ENCODE peak calls at places on chromosomes 11 and 22, in eight cellular contexts. One of them, this sample, is unnamed.

GRCh38 chr22:49004484-49005399 is 822.9 kb downstream of the BRD1 start:
- DNase-seq in fibroblast of lung: no peak
- DNase-seq in tibial artery: peak
- DNase-seq in lower lobe of right lung: no peak
- DNase-seq in astrocyte: no peak
- DNase-seq in endothelial cell: no peak
- DNase-seq in DND-41: no peak
- DNase-seq in upper lobe of left lung: no peak
- DNase-seq in this sample: no peak

GRCh38 chr11:62682518-62682917 is 3.6 kb upstream of the UBXN1 start:
- DNase-seq in fibroblast of lung: no peak
- DNase-seq in tibial artery: no peak
- DNase-seq in lower lobe of right lung: no peak
- DNase-seq in astrocyte: no peak
- DNase-seq in endothelial cell: no peak
- DNase-seq in DND-41: no peak
- DNase-seq in upper lobe of left lung: no peak
- DNase-seq in this sample: no peak

GRCh38 chr11:12524865-12525264 is 147.5 kb downstream of the PARVA start:
- DNase-seq in fibroblast of lung: no peak
- DNase-seq in tibial artery: peak
- DNase-seq in lower lobe of right lung: no peak
- DNase-seq in astrocyte: no peak
- DNase-seq in endothelial cell: no peak
- DNase-seq in DND-41: no peak
- DNase-seq in upper lobe of left lung: no peak
- DNase-seq in this sample: no peak

GRCh38 chr11:61827573-61828378 is at the start of gene FADS2:
- DNase-seq in fibroblast of lung: peak
- DNase-seq in tibial artery: peak
- DNase-seq in lower lobe of right lung: peak
- DNase-seq in astrocyte: peak
- DNase-seq in endothelial cell: peak
- DNase-seq in DND-41: peak
- DNase-seq in upper lobe of left lung: peak
- DNase-seq in this sample: peak

GRCh38 chr11:62458212-62459002 is 39.6 kb downstream of the SCGB1A1 start:
- DNase-seq in fibroblast of lung: no peak
- DNase-seq in tibial artery: no peak
- DNase-seq in lower lobe of right lung: no peak
- DNase-seq in astrocyte: no peak
- DNase-seq in endothelial cell: no peak
- DNase-seq in DND-41: no peak
- DNase-seq in upper lobe of left lung: no peak
- DNase-seq in this sample: no peak

GRCh38 chr22:29202231-29203192 is 3.2 kb upstream of the EMID1 start:
- DNase-seq in fibroblast of lung: peak
- DNase-seq in tibial artery: peak
- DNase-seq in lower lobe of right lung: peak
- DNase-seq in astrocyte: peak
- DNase-seq in endothelial cell: peak
- DNase-seq in DND-41: peak
- DNase-seq in upper lobe of left lung: peak
- DNase-seq in this sample: no peak

GRCh38 chr11:68683952-68684384 is 376 bp upstream of the GAL start:
- DNase-seq in fibroblast of lung: no peak
- DNase-seq in tibial artery: no peak
- DNase-seq in lower lobe of right lung: no peak
- DNase-seq in astrocyte: no peak
- DNase-seq in endothelial cell: no peak
- DNase-seq in DND-41: no peak
- DNase-seq in upper lobe of left lung: no peak
- DNase-seq in this sample: no peak

GRCh38 chr11:110182886-110183285 is 89.7 kb downstream of the ZC3H12C start:
- DNase-seq in fibroblast of lung: peak
- DNase-seq in tibial artery: no peak
- DNase-seq in lower lobe of right lung: no peak
- DNase-seq in astrocyte: peak
- DNase-seq in endothelial cell: no peak
- DNase-seq in DND-41: no peak
- DNase-seq in upper lobe of left lung: no peak
- DNase-seq in this sample: no peak

GRCh38 chr11:35121326-35121865 is 17.6 kb upstream of the CD44 start:
- DNase-seq in fibroblast of lung: no peak
- DNase-seq in tibial artery: no peak
- DNase-seq in lower lobe of right lung: no peak
- DNase-seq in astrocyte: no peak
- DNase-seq in endothelial cell: no peak
- DNase-seq in DND-41: no peak
- DNase-seq in upper lobe of left lung: no peak
- DNase-seq in this sample: no peak

GRCh38 chr11:130213979-130214281 is 54.3 kb downstream of the ST14 start:
- DNase-seq in fibroblast of lung: no peak
- DNase-seq in tibial artery: no peak
- DNase-seq in lower lobe of right lung: no peak
- DNase-seq in astrocyte: no peak
- DNase-seq in endothelial cell: no peak
- DNase-seq in DND-41: no peak
- DNase-seq in upper lobe of left lung: no peak
- DNase-seq in this sample: no peak

GRCh38 chr11:81470446-81470845 is 1263.2 kb downstream of the FAM181B start:
- DNase-seq in fibroblast of lung: no peak
- DNase-seq in tibial artery: peak
- DNase-seq in lower lobe of right lung: no peak
- DNase-seq in astrocyte: no peak
- DNase-seq in endothelial cell: no peak
- DNase-seq in DND-41: no peak
- DNase-seq in upper lobe of left lung: no peak
- DNase-seq in this sample: no peak

GRCh38 chr22:40046126-40046525 is 51.4 kb downstream of the FAM83F start:
- DNase-seq in fibroblast of lung: no peak
- DNase-seq in tibial artery: no peak
- DNase-seq in lower lobe of right lung: no peak
- DNase-seq in astrocyte: no peak
- DNase-seq in endothelial cell: no peak
- DNase-seq in DND-41: no peak
- DNase-seq in upper lobe of left lung: no peak
- DNase-seq in this sample: no peak

GRCh38 chr11:105265859-105266258 is 126.3 kb upstream of the CARD18 start:
- DNase-seq in fibroblast of lung: peak
- DNase-seq in tibial artery: no peak
- DNase-seq in lower lobe of right lung: no peak
- DNase-seq in astrocyte: peak
- DNase-seq in endothelial cell: no peak
- DNase-seq in DND-41: no peak
- DNase-seq in upper lobe of left lung: no peak
- DNase-seq in this sample: no peak

GRCh38 chr11:17036666-17037658 is 22.7 kb upstream of the PLEKHA7 start:
- DNase-seq in fibroblast of lung: no peak
- DNase-seq in tibial artery: no peak
- DNase-seq in lower lobe of right lung: no peak
- DNase-seq in astrocyte: no peak
- DNase-seq in endothelial cell: no peak
- DNase-seq in DND-41: no peak
- DNase-seq in upper lobe of left lung: no peak
- DNase-seq in this sample: no peak

GRCh38 chr11:59756845-59757244 is 1.7 kb downstream of the STX3 start:
- DNase-seq in fibroblast of lung: peak
- DNase-seq in tibial artery: no peak
- DNase-seq in lower lobe of right lung: peak
- DNase-seq in astrocyte: no peak
- DNase-seq in endothelial cell: no peak
- DNase-seq in DND-41: no peak
- DNase-seq in upper lobe of left lung: no peak
- DNase-seq in this sample: no peak

GRCh38 chr22:35470903-35471321 is 69.7 kb upstream of the RASD2 start:
- DNase-seq in fibroblast of lung: peak
- DNase-seq in tibial artery: no peak
- DNase-seq in lower lobe of right lung: no peak
- DNase-seq in astrocyte: peak
- DNase-seq in endothelial cell: no peak
- DNase-seq in DND-41: no peak
- DNase-seq in upper lobe of left lung: no peak
- DNase-seq in this sample: no peak
- TF ChIP-seq CTCF in fibroblast of lung: no peak
- TF ChIP-seq CTCF in tibial artery: no peak
- TF ChIP-seq CTCF in lower lobe of right lung: no peak
- TF ChIP-seq CTCF in astrocyte: peak
- TF ChIP-seq CTCF in endothelial cell: no peak
- TF ChIP-seq CTCF in DND-41: no peak
- TF ChIP-seq CTCF in upper lobe of left lung: no peak
- TF ChIP-seq CTCF in this sample: no peak

GRCh38 chr11:65551572-65552398 is 6.4 kb downstream of the LTBP3 start:
- DNase-seq in fibroblast of lung: no peak
- DNase-seq in tibial artery: no peak
- DNase-seq in lower lobe of right lung: peak
- DNase-seq in astrocyte: no peak
- DNase-seq in endothelial cell: peak
- DNase-seq in DND-41: peak
- DNase-seq in upper lobe of left lung: peak
- DNase-seq in this sample: peak
- TF ChIP-seq CTCF in fibroblast of lung: peak
- TF ChIP-seq CTCF in tibial artery: peak
- TF ChIP-seq CTCF in lower lobe of right lung: peak
- TF ChIP-seq CTCF in astrocyte: peak
- TF ChIP-seq CTCF in endothelial cell: peak
- TF ChIP-seq CTCF in DND-41: peak
- TF ChIP-seq CTCF in upper lobe of left lung: peak
- TF ChIP-seq CTCF in this sample: no peak

DNA sequence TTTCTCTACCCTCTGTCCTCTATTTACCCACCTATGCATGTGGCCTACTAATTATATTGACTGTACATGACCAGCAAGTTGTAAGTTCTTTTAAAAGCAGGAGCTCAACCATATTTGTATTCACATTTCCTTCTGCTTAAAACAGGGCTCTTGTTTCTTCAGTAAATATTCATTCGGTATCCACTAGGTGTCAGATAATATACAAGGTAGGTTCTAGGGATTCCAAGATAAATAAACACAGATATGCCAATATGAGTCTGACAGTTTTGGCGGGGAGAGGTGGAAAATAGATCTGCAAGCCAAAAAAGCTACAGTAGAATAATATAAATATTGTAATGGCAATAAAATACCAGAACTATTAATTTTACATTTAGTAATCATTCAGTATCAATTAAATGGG is 15.3 kb upstream of the RAB30 start:
- DNase-seq in fibroblast of lung: peak
- DNase-seq in tibial artery: no peak
- DNase-seq in lower lobe of right lung: no peak
- DNase-seq in astrocyte: no peak
- DNase-seq in endothelial cell: no peak
- DNase-seq in DND-41: no peak
- DNase-seq in upper lobe of left lung: no peak
- DNase-seq in this sample: no peak
- TF ChIP-seq CTCF in fibroblast of lung: no peak
- TF ChIP-seq CTCF in tibial artery: no peak
- TF ChIP-seq CTCF in lower lobe of right lung: no peak
- TF ChIP-seq CTCF in astrocyte: no peak
- TF ChIP-seq CTCF in endothelial cell: no peak
- TF ChIP-seq CTCF in DND-41: peak
- TF ChIP-seq CTCF in upper lobe of left lung: no peak
- TF ChIP-seq CTCF in this sample: no peak

GRCh38 chr22:36369004-36369921 is 18.5 kb downstream of the MYH9 start:
- DNase-seq in fibroblast of lung: no peak
- DNase-seq in tibial artery: no peak
- DNase-seq in lower lobe of right lung: no peak
- DNase-seq in astrocyte: no peak
- DNase-seq in endothelial cell: no peak
- DNase-seq in DND-41: no peak
- DNase-seq in upper lobe of left lung: no peak
- DNase-seq in this sample: no peak

GRCh38 chr22:36367066-36367465 is 20.7 kb downstream of the MYH9 start:
- DNase-seq in fibroblast of lung: no peak
- DNase-seq in tibial artery: no peak
- DNase-seq in lower lobe of right lung: no peak
- DNase-seq in astrocyte: no peak
- DNase-seq in endothelial cell: no peak
- DNase-seq in DND-41: no peak
- DNase-seq in upper lobe of left lung: no peak
- DNase-seq in this sample: no peak

GRCh38 chr22:36369922-36370781 is 17.6 kb downstream of the MYH9 start:
- DNase-seq in fibroblast of lung: peak
- DNase-seq in tibial artery: peak
- DNase-seq in lower lobe of right lung: peak
- DNase-seq in astrocyte: no peak
- DNase-seq in endothelial cell: no peak
- DNase-seq in DND-41: no peak
- DNase-seq in upper lobe of left lung: no peak
- DNase-seq in this sample: peak

GRCh38 chr22:36367479-36367878 is 20.3 kb downstream of the MYH9 start:
- DNase-seq in fibroblast of lung: no peak
- DNase-seq in tibial artery: no peak
- DNase-seq in lower lobe of right lung: peak
- DNase-seq in astrocyte: no peak
- DNase-seq in endothelial cell: no peak
- DNase-seq in DND-41: no peak
- DNase-seq in upper lobe of left lung: no peak
- DNase-seq in this sample: no peak

GRCh38 chr22:36368359-36368983 is 19.3 kb downstream of the MYH9 start:
- DNase-seq in fibroblast of lung: peak
- DNase-seq in tibial artery: no peak
- DNase-seq in lower lobe of right lung: no peak
- DNase-seq in astrocyte: peak
- DNase-seq in endothelial cell: peak
- DNase-seq in DND-41: no peak
- DNase-seq in upper lobe of left lung: no peak
- DNase-seq in this sample: no peak
- TF ChIP-seq CTCF in fibroblast of lung: peak
- TF ChIP-seq CTCF in tibial artery: no peak
- TF ChIP-seq CTCF in lower lobe of right lung: peak
- TF ChIP-seq CTCF in astrocyte: no peak
- TF ChIP-seq CTCF in endothelial cell: no peak
- TF ChIP-seq CTCF in DND-41: peak
- TF ChIP-seq CTCF in upper lobe of left lung: no peak
- TF ChIP-seq CTCF in this sample: no peak

GRCh38 chr22:38981659-38982007 is 514 bp upstream of the APOBEC3B start:
- DNase-seq in fibroblast of lung: no peak
- DNase-seq in tibial artery: no peak
- DNase-seq in lower lobe of right lung: no peak
- DNase-seq in astrocyte: no peak
- DNase-seq in endothelial cell: no peak
- DNase-seq in DND-41: no peak
- DNase-seq in upper lobe of left lung: no peak
- DNase-seq in this sample: no peak
- TF ChIP-seq CTCF in fibroblast of lung: no peak
- TF ChIP-seq CTCF in tibial artery: no peak
- TF ChIP-seq CTCF in lower lobe of right lung: no peak
- TF ChIP-seq CTCF in astrocyte: no peak
- TF ChIP-seq CTCF in endothelial cell: no peak
- TF ChIP-seq CTCF in DND-41: no peak
- TF ChIP-seq CTCF in upper lobe of left lung: no peak
- TF ChIP-seq CTCF in this sample: no peak

GRCh38 chr22:22753526-22754267 is 109.3 kb downstream of the GGTLC2 start:
- DNase-seq in fibroblast of lung: peak
- DNase-seq in tibial artery: peak
- DNase-seq in lower lobe of right lung: no peak
- DNase-seq in astrocyte: no peak
- DNase-seq in endothelial cell: peak
- DNase-seq in DND-41: peak
- DNase-seq in upper lobe of left lung: no peak
- DNase-seq in this sample: peak
- TF ChIP-seq CTCF in fibroblast of lung: peak
- TF ChIP-seq CTCF in tibial artery: no peak
- TF ChIP-seq CTCF in lower lobe of right lung: peak
- TF ChIP-seq CTCF in astrocyte: peak
- TF ChIP-seq CTCF in endothelial cell: peak
- TF ChIP-seq CTCF in DND-41: peak
- TF ChIP-seq CTCF in upper lobe of left lung: peak
- TF ChIP-seq CTCF in this sample: no peak